ENCODE peak calls at places on chromosomes 1 and 21, in four cellular contexts. T, Y, J and A are unnamed samples.

GRCh38 chr1:98964198-98964597 is 40.5 kb downstream of the PLPPR5 start:
- DNase-seq in Y (no peak), T (no peak), J (no peak), A (no peak)

GRCh38 chr1:75725861-75726361 is 1.4 kb downstream of the ACADM start:
- DNase-seq in Y (no peak), T (peak; percentile 6), J (no peak), A (no peak)

GRCh38 chr21:27806261-27806660 is 839.4 kb upstream of the ADAMTS5 start:
- DNase-seq in T (no peak), J (no peak), Y (no peak), A (peak; percentile 97)

GRCh38 chr1:37478890-37479254 is 4.5 kb downstream of the ZC3H12A start:
- DNase-seq in Y (peak; percentile 55), T (peak; percentile 78), J (no peak), A (peak; percentile 70)

GRCh38 chr21:45383615-45384201 is 21.3 kb upstream of the COL18A1 start:
- DNase-seq in Y (no peak), J (peak; percentile 26), T (no peak), A (no peak)

GRCh38 chr1:94875794-94876193 is 51.1 kb downstream of the CNN3 start:
- DNase-seq in Y (no peak), J (no peak), T (no peak), A (no peak)

GRCh38 chr1:165563551-165563950 is 19.8 kb downstream of the LRRC52 start:
- DNase-seq in T (no peak), J (no peak), Y (no peak), A (no peak)

GRCh38 chr1:220881918-220882891 is 3.0 kb downstream of the HLX start:
- DNase-seq in J (no peak), T (peak; percentile 50), Y (peak; percentile 80), A (peak; percentile 77)

GRCh38 chr1:53656062-53656915 is 82.7 kb downstream of the GLIS1 start:
- DNase-seq in J (no peak), Y (peak; percentile 43), T (peak; percentile 90), A (peak; percentile 73)

GRCh38 chr1:85481688-85482087 is 16.7 kb upstream of the DDAH1 start:
- DNase-seq in Y (no peak), T (no peak), J (no peak), A (no peak)

GRCh38 chr1:190436615-190437014 is 41.0 kb downstream of the BRINP3 start:
- DNase-seq in J (no peak), Y (peak; percentile 61), T (peak; percentile 7), A (peak; percentile 8)

GRCh38 chr1:51331206-51332100 is 1.1 kb upstream of the TTC39A start:
- DNase-seq in Y (peak; percentile 41), T (peak; percentile 61), J (peak; percentile 59), A (peak; percentile 63)

GRCh38 chr1:47688161-47688560 is 250.3 kb downstream of the FOXD2 start:
- DNase-seq in Y (no peak), T (no peak), J (no peak), A (no peak)

GRCh38 chr1:146036241-146036989 is 14.9 kb upstream of the HJV start:
- DNase-seq in Y (no peak), J (no peak), T (no peak), A (peak; percentile 52)

GRCh38 chr1:29267341-29268070 is 31.2 kb downstream of the PTPRU start:
- DNase-seq in J (no peak), T (no peak), Y (no peak), A (no peak)

GRCh38 chr1:1788646-1789431 is 10.6 kb upstream of the NADK start:
- DNase-seq in J (no peak), Y (peak; percentile 61), T (peak; percentile 62), A (peak; percentile 77)

GRCh38 chr1:51285055-51285454 is 45.3 kb downstream of the TTC39A start:
- DNase-seq in J (no peak), T (no peak), Y (no peak), A (no peak)

GRCh38 chr21:38902608-38903445 is 97.1 kb downstream of the ETS2 start:
- DNase-seq in T (no peak), Y (no peak), J (no peak), A (no peak)

GRCh38 chr1:52237430-52237829 is 95.5 kb downstream of the ZFYVE9 start:
- DNase-seq in T (peak; percentile 84), J (no peak), Y (peak; percentile 39), A (peak; percentile 55)

GRCh38 chr1:92804721-92805169 is 19.8 kb upstream of the EVI5 start:
- DNase-seq in T (peak; percentile 87), Y (peak; percentile 99), J (peak; percentile 85), A (peak; percentile 98)

GRCh38 chr1:3625151-3625907 is 514 bp downstream of the TPRG1L start:
- DNase-seq in T (peak; percentile 22), J (peak; percentile 56), Y (peak; percentile 61), A (peak; percentile 41)

GRCh38 chr1:24051206-24051945 is 60.6 kb downstream of the MYOM3 start:
- DNase-seq in J (no peak), T (peak; percentile 27), Y (peak; percentile 10), A (peak; percentile 18)

GRCh38 chr1:37905624-37906196 is 41.1 kb downstream of the INPP5B start:
- DNase-seq in T (no peak), J (no peak), Y (no peak), A (no peak)

GRCh38 chr1:18243503-18244175 is 136.0 kb downstream of the IGSF21 start:
- DNase-seq in Y (no peak), J (no peak), T (no peak), A (no peak)

GRCh38 chr1:3598522-3599285 is 12.6 kb downstream of the MEGF6 start:
- DNase-seq in J (no peak), T (no peak), Y (no peak), A (no peak)

GRCh38 chr1:40300249-40300567 is 16.9 kb downstream of the COL9A2 start:
- DNase-seq in T (no peak), Y (no peak), J (no peak), A (no peak)

GRCh38 chr1:113765306-113765705 is 6.0 kb upstream of the PHTF1 start:
- DNase-seq in J (no peak), Y (peak; percentile 34), T (no peak), A (peak; percentile 41)

GRCh38 chr1:92933459-92933858 is 27.8 kb downstream of the DIPK1A start:
- DNase-seq in T (peak; percentile 54), Y (peak; percentile 39), J (no peak), A (peak; percentile 46)

GRCh38 chr1:15758537-15758936 is at the start of gene FBLIM1:
- DNase-seq in T (no peak), Y (peak; percentile 33), J (no peak), A (no peak)

GRCh38 chr1:48556161-48556850 is 84.3 kb upstream of the SPATA6 start:
- DNase-seq in J (no peak), Y (peak; percentile 1), T (no peak), A (no peak)

GRCh38 chr1:226523646-226524406 is 24.7 kb upstream of the STUM start:
- DNase-seq in T (no peak), Y (no peak), J (no peak), A (no peak)

GRCh38 chr1:226525750-226526149 is 22.8 kb upstream of the STUM start:
- DNase-seq in Y (no peak), T (peak; percentile 71), J (no peak), A (peak; percentile 25)

GRCh38 chr1:226529891-226530290 is 18.7 kb upstream of the STUM start:
- DNase-seq in Y (no peak), J (no peak), T (no peak), A (no peak)

GRCh38 chr1:226524547-226524946 is 24.0 kb upstream of the STUM start:
- DNase-seq in Y (no peak), T (no peak), J (no peak), A (no peak)

GRCh38 chr1:226526801-226527595 is 21.6 kb upstream of the STUM start:
- DNase-seq in J (peak; percentile 63), Y (peak; percentile 31), T (peak; percentile 30), A (peak; percentile 29)
- H3K4me3 ChIP-seq in J (no peak overlapping the region), Y (no peak overlapping the region), T (no peak overlapping the region), A (peak overlapping the region; percentile 13)

DNA sequence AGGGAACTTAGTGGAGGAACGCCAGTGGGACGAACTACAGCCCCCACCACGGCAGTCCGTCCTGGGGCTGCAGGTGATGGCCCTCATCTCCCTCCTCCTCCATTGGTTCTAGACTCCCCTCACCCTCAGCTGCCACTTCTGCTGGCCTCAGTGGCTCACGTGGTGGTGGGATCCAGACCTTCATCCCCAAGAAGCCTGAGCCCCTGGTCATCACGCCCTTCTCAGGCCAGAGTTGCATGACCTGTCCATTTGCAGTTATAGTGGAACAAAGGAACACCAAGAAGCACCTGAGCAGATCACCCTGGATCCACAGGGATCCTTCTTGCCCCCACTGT is 13.0 kb upstream of the FAM110D start:
- DNase-seq in Y (no peak), J (no peak), T (no peak), A (no peak)
- H3K4me3 ChIP-seq in Y (no peak overlapping the region), J (no peak overlapping the region), T (no peak overlapping the region), A (no peak overlapping the region)

DNA sequence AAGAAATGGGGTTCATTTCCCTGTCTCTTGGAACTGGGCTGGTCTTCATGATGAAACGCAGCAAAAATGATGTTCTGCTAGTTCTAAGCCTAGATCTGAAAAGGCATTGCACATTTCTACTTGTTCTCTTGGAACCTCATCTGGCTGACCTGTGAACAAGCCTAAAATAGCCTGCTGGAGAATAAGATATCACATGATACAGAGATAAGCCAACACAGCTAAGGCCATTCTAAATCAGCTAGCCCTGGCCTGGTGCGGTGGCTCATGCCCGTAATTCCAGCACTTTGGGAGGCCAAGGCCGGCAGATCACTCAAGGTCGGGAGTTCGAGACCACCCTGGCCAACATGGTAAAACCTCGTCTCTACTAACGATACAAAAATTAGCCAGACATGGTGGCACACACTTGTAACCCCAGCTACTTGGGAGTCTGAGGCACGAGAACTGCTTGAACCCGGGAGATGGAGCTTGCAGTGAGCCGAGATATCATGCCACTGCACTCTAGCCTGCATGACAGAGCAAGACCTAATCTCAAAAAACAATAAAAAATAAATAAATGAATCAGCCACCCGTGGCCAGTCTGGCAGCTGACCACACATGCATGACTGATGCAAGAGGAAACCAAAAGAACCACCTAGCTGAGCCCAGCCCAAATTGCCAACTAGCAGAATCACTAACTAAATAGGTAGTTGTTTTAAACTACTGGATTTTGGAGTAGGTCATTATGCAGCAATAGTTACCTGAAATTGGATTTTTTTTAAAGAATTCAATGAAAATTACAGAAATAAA is 18.0 kb downstream of the CD244 start:
- DNase-seq in J (no peak), Y (no peak), T (no peak), A (no peak)
- H3K4me3 ChIP-seq in J (no peak overlapping the region), Y (no peak overlapping the region), T (no peak overlapping the region), A (no peak overlapping the region)

DNA sequence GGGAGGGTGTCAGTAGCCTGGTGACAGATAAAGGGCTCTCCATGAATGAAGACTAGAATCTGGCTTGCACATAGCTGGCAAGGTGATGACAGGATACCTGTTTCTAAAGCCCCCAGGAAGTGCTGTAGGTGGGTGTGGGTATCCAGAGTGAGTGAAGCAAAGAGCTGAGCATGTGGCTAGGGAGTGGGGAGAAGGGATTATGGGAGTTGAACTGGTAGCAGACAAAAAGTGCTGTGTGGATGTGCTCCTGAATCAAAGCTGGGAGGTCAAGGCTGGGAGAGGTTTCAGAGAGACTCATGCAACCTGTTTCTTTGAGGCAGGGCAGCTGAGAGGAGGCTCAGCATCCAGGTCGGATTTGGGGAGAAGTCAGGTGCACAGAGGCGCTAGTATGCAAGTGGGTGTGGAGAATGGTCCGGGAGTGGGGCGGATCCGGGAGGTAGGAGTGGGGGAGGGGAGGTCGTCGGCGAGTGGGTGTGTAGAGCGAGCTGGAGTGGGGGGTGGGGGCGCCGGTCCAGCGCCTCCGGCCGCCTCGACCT is 600 bp downstream of the ASTN1 start:
- DNase-seq in Y (no peak), J (no peak), T (no peak), A (no peak)
- H3K4me3 ChIP-seq in Y (no peak overlapping the region), J (peak overlapping the region; percentile 19), T (peak overlapping the region; percentile 41), A (no peak overlapping the region)